ENCODE peak calls at places on chromosome 5, in nine cellular contexts. One of them, this sample, is unnamed.

GRCh38 chr5:119031047-119031886 is 39.6 kb upstream of the DMXL1 start:
- DNase-seq in brain microvascular endothelial cell: no peak
- DNase-seq in cerebellum: no peak
- DNase-seq in GM20000: peak; percentile 46
- DNase-seq in HS-5: no peak
- DNase-seq in COR-L47: no peak
- DNase-seq in fibroblast of villous mesenchyme: no peak
- DNase-seq in astrocyte: no peak
- DNase-seq in astrocyte of the spinal cord: no peak
- DNase-seq in this sample: no peak

GRCh38 chr5:178624626-178625546 is 2.0 kb downstream of the CLK4 start:
- DNase-seq in brain microvascular endothelial cell: no peak
- DNase-seq in cerebellum: no peak
- DNase-seq in GM20000: no peak
- DNase-seq in HS-5: peak; percentile 24
- DNase-seq in COR-L47: no peak
- DNase-seq in fibroblast of villous mesenchyme: peak; percentile 26
- DNase-seq in astrocyte: peak; percentile 12
- DNase-seq in astrocyte of the spinal cord: no peak
- DNase-seq in this sample: no peak

GRCh38 chr5:1662559-1663043 is 137.0 kb downstream of the MRPL36 start:
- DNase-seq in brain microvascular endothelial cell: no peak
- DNase-seq in cerebellum: no peak
- DNase-seq in GM20000: peak; percentile 5
- DNase-seq in HS-5: no peak
- DNase-seq in COR-L47: no peak
- DNase-seq in fibroblast of villous mesenchyme: no peak
- DNase-seq in astrocyte: no peak
- DNase-seq in astrocyte of the spinal cord: no peak
- DNase-seq in this sample: no peak

GRCh38 chr5:100502684-100503083 is 32.5 kb upstream of the FAM174A start:
- DNase-seq in brain microvascular endothelial cell: no peak
- DNase-seq in cerebellum: no peak
- DNase-seq in GM20000: no peak
- DNase-seq in HS-5: no peak
- DNase-seq in COR-L47: no peak
- DNase-seq in fibroblast of villous mesenchyme: no peak
- DNase-seq in astrocyte: no peak
- DNase-seq in astrocyte of the spinal cord: no peak
- DNase-seq in this sample: no peak

GRCh38 chr5:179865471-179866240 is 7.0 kb upstream of the MRNIP start:
- DNase-seq in brain microvascular endothelial cell: no peak
- DNase-seq in cerebellum: peak; percentile 34
- DNase-seq in GM20000: no peak
- DNase-seq in HS-5: no peak
- DNase-seq in COR-L47: no peak
- DNase-seq in fibroblast of villous mesenchyme: no peak
- DNase-seq in astrocyte: no peak
- DNase-seq in astrocyte of the spinal cord: no peak
- DNase-seq in this sample: no peak

GRCh38 chr5:91010090-91010489 is 373.0 kb downstream of the ARRDC3 start:
- DNase-seq in brain microvascular endothelial cell: no peak
- DNase-seq in cerebellum: no peak
- DNase-seq in GM20000: no peak
- DNase-seq in HS-5: no peak
- DNase-seq in COR-L47: no peak
- DNase-seq in fibroblast of villous mesenchyme: no peak
- DNase-seq in astrocyte: no peak
- DNase-seq in astrocyte of the spinal cord: no peak
- DNase-seq in this sample: no peak

GRCh38 chr5:155898284-155898683 is 428.7 kb upstream of the SGCD start:
- DNase-seq in brain microvascular endothelial cell: no peak
- DNase-seq in cerebellum: no peak
- DNase-seq in GM20000: no peak
- DNase-seq in HS-5: no peak
- DNase-seq in COR-L47: no peak
- DNase-seq in fibroblast of villous mesenchyme: no peak
- DNase-seq in astrocyte: peak; percentile 28
- DNase-seq in astrocyte of the spinal cord: no peak
- DNase-seq in this sample: no peak

GRCh38 chr5:103216137-103216536 is 42.4 kb upstream of the MACIR start:
- DNase-seq in brain microvascular endothelial cell: peak; percentile 29
- DNase-seq in cerebellum: no peak
- DNase-seq in GM20000: no peak
- DNase-seq in HS-5: no peak
- DNase-seq in COR-L47: no peak
- DNase-seq in fibroblast of villous mesenchyme: peak; percentile 50
- DNase-seq in astrocyte: no peak
- DNase-seq in astrocyte of the spinal cord: no peak
- DNase-seq in this sample: no peak

GRCh38 chr5:170266570-170267379 is 30.8 kb downstream of the LCP2 start:
- DNase-seq in brain microvascular endothelial cell: no peak
- DNase-seq in cerebellum: no peak
- DNase-seq in GM20000: no peak
- DNase-seq in HS-5: no peak
- DNase-seq in COR-L47: no peak
- DNase-seq in fibroblast of villous mesenchyme: no peak
- DNase-seq in astrocyte: no peak
- DNase-seq in astrocyte of the spinal cord: no peak
- DNase-seq in this sample: no peak

GRCh38 chr5:123132330-123132729 is 43.3 kb downstream of the PRDM6 start:
- DNase-seq in brain microvascular endothelial cell: no peak
- DNase-seq in cerebellum: no peak
- DNase-seq in GM20000: no peak
- DNase-seq in HS-5: no peak
- DNase-seq in COR-L47: no peak
- DNase-seq in fibroblast of villous mesenchyme: no peak
- DNase-seq in astrocyte: no peak
- DNase-seq in astrocyte of the spinal cord: no peak
- DNase-seq in this sample: no peak

GRCh38 chr5:79093762-79094161 is 17.8 kb upstream of the BHMT start:
- DNase-seq in brain microvascular endothelial cell: no peak
- DNase-seq in cerebellum: peak; percentile 11
- DNase-seq in GM20000: no peak
- DNase-seq in HS-5: no peak
- DNase-seq in COR-L47: peak; percentile 59
- DNase-seq in fibroblast of villous mesenchyme: no peak
- DNase-seq in astrocyte: no peak
- DNase-seq in astrocyte of the spinal cord: no peak
- DNase-seq in this sample: no peak

GRCh38 chr5:178114325-178115135 is 1.2 kb downstream of the N4BP3 start:
- DNase-seq in brain microvascular endothelial cell: no peak
- DNase-seq in cerebellum: peak; percentile 64
- DNase-seq in GM20000: no peak
- DNase-seq in HS-5: no peak
- DNase-seq in COR-L47: no peak
- DNase-seq in fibroblast of villous mesenchyme: no peak
- DNase-seq in astrocyte: no peak
- DNase-seq in astrocyte of the spinal cord: no peak
- DNase-seq in this sample: no peak

GRCh38 chr5:76813982-76814562 is 4.8 kb upstream of the F2RL1 start:
- DNase-seq in brain microvascular endothelial cell: peak; percentile 95
- DNase-seq in cerebellum: no peak
- DNase-seq in GM20000: no peak
- DNase-seq in HS-5: peak; percentile 81
- DNase-seq in COR-L47: no peak
- DNase-seq in fibroblast of villous mesenchyme: peak; percentile 92
- DNase-seq in astrocyte: peak; percentile 99
- DNase-seq in astrocyte of the spinal cord: peak; percentile 94
- DNase-seq in this sample: no peak

GRCh38 chr5:173550641-173551040 is 65.8 kb downstream of the BOD1 start:
- DNase-seq in brain microvascular endothelial cell: no peak
- DNase-seq in cerebellum: no peak
- DNase-seq in GM20000: no peak
- DNase-seq in HS-5: no peak
- DNase-seq in COR-L47: no peak
- DNase-seq in fibroblast of villous mesenchyme: no peak
- DNase-seq in astrocyte: no peak
- DNase-seq in astrocyte of the spinal cord: no peak
- DNase-seq in this sample: no peak

GRCh38 chr5:180790020-180790419 is 12.6 kb downstream of the MGAT1 start:
- DNase-seq in brain microvascular endothelial cell: no peak
- DNase-seq in cerebellum: no peak
- DNase-seq in GM20000: no peak
- DNase-seq in HS-5: no peak
- DNase-seq in COR-L47: no peak
- DNase-seq in fibroblast of villous mesenchyme: no peak
- DNase-seq in astrocyte: no peak
- DNase-seq in astrocyte of the spinal cord: no peak
- DNase-seq in this sample: no peak

GRCh38 chr5:27472000-27472763 is 433.8 kb upstream of the CDH9 start:
- DNase-seq in brain microvascular endothelial cell: peak; percentile 4
- DNase-seq in cerebellum: no peak
- DNase-seq in GM20000: peak; percentile 42
- DNase-seq in HS-5: no peak
- DNase-seq in COR-L47: no peak
- DNase-seq in fibroblast of villous mesenchyme: peak; percentile 39
- DNase-seq in astrocyte: no peak
- DNase-seq in astrocyte of the spinal cord: peak; percentile 2
- DNase-seq in this sample: peak; percentile 1

GRCh38 chr5:139387611-139388197 is 2.0 kb downstream of the MZB1 start:
- DNase-seq in brain microvascular endothelial cell: no peak
- DNase-seq in cerebellum: no peak
- DNase-seq in GM20000: peak; percentile 19
- DNase-seq in HS-5: no peak
- DNase-seq in COR-L47: no peak
- DNase-seq in fibroblast of villous mesenchyme: no peak
- DNase-seq in astrocyte: no peak
- DNase-seq in astrocyte of the spinal cord: no peak
- DNase-seq in this sample: no peak

GRCh38 chr5:179953934-179954833 is 46.5 kb upstream of the TBC1D9B start:
- DNase-seq in brain microvascular endothelial cell: no peak
- DNase-seq in cerebellum: no peak
- DNase-seq in GM20000: no peak
- DNase-seq in HS-5: peak; percentile 15
- DNase-seq in COR-L47: no peak
- DNase-seq in fibroblast of villous mesenchyme: peak; percentile 60
- DNase-seq in astrocyte: peak; percentile 4
- DNase-seq in astrocyte of the spinal cord: no peak
- DNase-seq in this sample: no peak

GRCh38 chr5:122392844-122393243 is 80.8 kb downstream of the SNCAIP start:
- DNase-seq in brain microvascular endothelial cell: no peak
- DNase-seq in cerebellum: no peak
- DNase-seq in GM20000: no peak
- DNase-seq in HS-5: no peak
- DNase-seq in COR-L47: no peak
- DNase-seq in fibroblast of villous mesenchyme: peak; percentile 96
- DNase-seq in astrocyte: no peak
- DNase-seq in astrocyte of the spinal cord: no peak
- DNase-seq in this sample: no peak

GRCh38 chr5:62649476-62650113 is 71.0 kb downstream of the LRRC70 start:
- DNase-seq in brain microvascular endothelial cell: no peak
- DNase-seq in cerebellum: no peak
- DNase-seq in GM20000: no peak
- DNase-seq in HS-5: no peak
- DNase-seq in COR-L47: no peak
- DNase-seq in fibroblast of villous mesenchyme: no peak
- DNase-seq in astrocyte: no peak
- DNase-seq in astrocyte of the spinal cord: no peak
- DNase-seq in this sample: no peak

GRCh38 chr5:141986072-141986471 is 17.2 kb downstream of the RNF14 start:
- DNase-seq in brain microvascular endothelial cell: no peak
- DNase-seq in cerebellum: no peak
- DNase-seq in GM20000: no peak
- DNase-seq in HS-5: no peak
- DNase-seq in COR-L47: no peak
- DNase-seq in fibroblast of villous mesenchyme: peak; percentile 12
- DNase-seq in astrocyte: no peak
- DNase-seq in astrocyte of the spinal cord: no peak
- DNase-seq in this sample: no peak

GRCh38 chr5:141848771-141849370 is 29.3 kb downstream of the PCDH1 start:
- DNase-seq in brain microvascular endothelial cell: peak; percentile 34
- DNase-seq in cerebellum: no peak
- DNase-seq in GM20000: peak; percentile 45
- DNase-seq in HS-5: peak; percentile 53
- DNase-seq in COR-L47: no peak
- DNase-seq in fibroblast of villous mesenchyme: peak; percentile 47
- DNase-seq in astrocyte: peak; percentile 62
- DNase-seq in astrocyte of the spinal cord: peak; percentile 37
- DNase-seq in this sample: no peak

GRCh38 chr5:181114844-181115778 is 15.9 kb downstream of the OR2V1 start:
- DNase-seq in brain microvascular endothelial cell: peak; percentile 63
- DNase-seq in cerebellum: no peak
- DNase-seq in GM20000: no peak
- DNase-seq in HS-5: no peak
- DNase-seq in COR-L47: no peak
- DNase-seq in fibroblast of villous mesenchyme: peak; percentile 16
- DNase-seq in astrocyte: peak; percentile 35
- DNase-seq in astrocyte of the spinal cord: peak; percentile 6
- DNase-seq in this sample: no peak

GRCh38 chr5:9240431-9240830 is 305.4 kb downstream of the SEMA5A start:
- DNase-seq in brain microvascular endothelial cell: no peak
- DNase-seq in cerebellum: no peak
- DNase-seq in GM20000: no peak
- DNase-seq in HS-5: no peak
- DNase-seq in COR-L47: no peak
- DNase-seq in fibroblast of villous mesenchyme: no peak
- DNase-seq in astrocyte: no peak
- DNase-seq in astrocyte of the spinal cord: no peak
- DNase-seq in this sample: no peak